ENCODE peak calls at places on chromosomes 1 and 21, in seven cellular contexts. O is heart left ventricle, T is tibial nerve, L is ovary, F is body of pancreas, C is A549, R is NB4. A is an unnamed sample.

GRCh38 chr1:8666394-8667167 is 150.9 kb downstream of the RERE start:
- DNase-seq in O (no peak), T (no peak), L (no peak), F (peak; percentile 27), C (no peak), R (no peak), A (no peak)

GRCh38 chr1:69103213-69103612 is 464.5 kb upstream of the LRRC7 start:
- DNase-seq in O (no peak), T (no peak), L (no peak), F (no peak), C (no peak), R (no peak), A (no peak)

GRCh38 chr21:36478207-36478701 is 1.7 kb downstream of the CLDN14 start:
- DNase-seq in O (no peak), T (no peak), L (no peak), F (no peak), C (peak; percentile 86), R (no peak), A (no peak)

GRCh38 chr1:29686012-29686930 is 449.9 kb downstream of the PTPRU start:
- DNase-seq in O (no peak), T (no peak), L (no peak), F (no peak), C (no peak), R (no peak), A (peak; percentile 59)

GRCh38 chr1:175129644-175129996 is 62.0 kb downstream of the TNN start:
- DNase-seq in O (no peak), T (no peak), L (no peak), F (no peak), C (no peak), R (no peak), A (no peak)

GRCh38 chr21:41475714-41476405 is 32.1 kb downstream of the TMPRSS2 start:
- DNase-seq in O (no peak), T (no peak), L (no peak), F (no peak), C (no peak), R (no peak), A (no peak)

GRCh38 chr1:95440511-95440910 is 206.5 kb downstream of the RWDD3 start:
- DNase-seq in O (no peak), T (no peak), L (no peak), F (no peak), C (no peak), R (no peak), A (no peak)

GRCh38 chr21:42592156-42592820 is 61.1 kb upstream of the PDE9A start:
- DNase-seq in O (no peak), T (no peak), L (no peak), F (no peak), C (no peak), R (no peak), A (no peak)

GRCh38 chr1:213931804-213932203 is 56.0 kb upstream of the PROX1 start:
- DNase-seq in O (no peak), T (no peak), L (no peak), F (no peak), C (no peak), R (no peak), A (no peak)

GRCh38 chr1:159786966-159787365 is 6.2 kb downstream of the DUSP23 start:
- DNase-seq in O (no peak), T (no peak), L (no peak), F (no peak), C (no peak), R (no peak), A (no peak)

GRCh38 chr1:212981571-212982328 is 31.4 kb downstream of the VASH2 start:
- DNase-seq in O (peak; percentile 46), T (no peak), L (no peak), F (peak; percentile 41), C (no peak), R (no peak), A (no peak)

GRCh38 chr1:118160825-118161224 is 24.2 kb downstream of the SPAG17 start:
- DNase-seq in O (no peak), T (no peak), L (no peak), F (no peak), C (no peak), R (no peak), A (no peak)

GRCh38 chr1:39157304-39157703 is 47.2 kb upstream of the MACF1 start:
- DNase-seq in O (no peak), T (no peak), L (no peak), F (no peak), C (no peak), R (no peak), A (no peak)

GRCh38 chr1:39159224-39160036 is 45.1 kb upstream of the MACF1 start:
- DNase-seq in O (no peak), T (no peak), L (no peak), F (peak; percentile 78), C (peak; percentile 48), R (no peak), A (no peak)

GRCh38 chr1:39154553-39155361 is 49.7 kb upstream of the MACF1 start:
- DNase-seq in O (peak; percentile 50), T (no peak), L (no peak), F (peak; percentile 19), C (peak; percentile 46), R (no peak), A (no peak)

GRCh38 chr1:39160703-39161102 is 43.8 kb upstream of the MACF1 start:
- DNase-seq in O (no peak), T (no peak), L (no peak), F (no peak), C (no peak), R (no peak), A (no peak)

DNA sequence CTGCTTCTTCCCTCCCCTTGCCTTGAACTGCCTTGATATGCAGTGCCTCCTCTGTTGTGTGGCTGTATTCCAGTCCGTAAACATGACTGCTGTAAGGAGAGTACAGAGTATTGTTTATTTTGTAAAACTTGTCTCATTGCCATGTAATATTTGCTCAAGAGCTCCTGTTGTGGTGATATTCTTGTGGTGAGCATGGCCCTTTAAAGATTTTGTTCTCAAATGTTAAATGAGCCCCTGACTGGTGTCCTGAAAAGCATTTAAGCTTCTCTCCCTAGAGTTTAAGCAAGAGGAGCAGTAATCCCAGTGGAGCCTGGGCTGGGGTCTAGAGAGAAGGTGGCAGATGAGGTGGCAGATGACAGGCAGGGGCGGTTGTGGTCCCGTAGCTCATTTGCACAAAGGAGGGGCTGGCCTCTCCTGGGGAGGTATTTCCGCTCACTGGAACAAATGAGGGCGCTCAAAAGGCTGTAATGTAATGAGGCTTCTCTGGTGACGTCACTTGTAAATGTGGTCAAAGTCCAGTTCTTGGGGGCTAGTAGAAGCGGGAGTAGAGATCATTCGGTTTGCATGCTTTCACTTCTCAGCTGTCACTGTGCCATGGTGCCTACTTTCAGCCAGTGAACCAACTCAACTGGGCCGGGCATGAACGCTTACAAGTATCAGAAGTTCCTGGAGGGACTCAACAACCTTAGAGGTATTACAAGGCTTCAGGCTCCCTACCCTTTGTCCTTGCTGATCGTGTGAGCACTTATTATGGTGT is 46.0 kb upstream of the MACF1 start:
- DNase-seq in O (no peak), T (no peak), L (no peak), F (peak; percentile 89), C (peak; percentile 85), R (no peak), A (no peak)
- TF ChIP-seq POLR2A in O (no peak), T (no peak), L (no peak), F (no peak), C (no peak), R (no peak), A (no peak)

GRCh38 chr1:43981135-43981491 is 2.1 kb downstream of the B4GALT2 start:
- DNase-seq in O (no peak), T (no peak), L (no peak), F (peak; percentile 70), C (no peak), R (no peak), A (no peak)
- TF ChIP-seq POLR2A in O (no peak), T (no peak), L (no peak), F (peak; percentile 35), C (no peak), R (no peak), A (no peak)

DNA sequence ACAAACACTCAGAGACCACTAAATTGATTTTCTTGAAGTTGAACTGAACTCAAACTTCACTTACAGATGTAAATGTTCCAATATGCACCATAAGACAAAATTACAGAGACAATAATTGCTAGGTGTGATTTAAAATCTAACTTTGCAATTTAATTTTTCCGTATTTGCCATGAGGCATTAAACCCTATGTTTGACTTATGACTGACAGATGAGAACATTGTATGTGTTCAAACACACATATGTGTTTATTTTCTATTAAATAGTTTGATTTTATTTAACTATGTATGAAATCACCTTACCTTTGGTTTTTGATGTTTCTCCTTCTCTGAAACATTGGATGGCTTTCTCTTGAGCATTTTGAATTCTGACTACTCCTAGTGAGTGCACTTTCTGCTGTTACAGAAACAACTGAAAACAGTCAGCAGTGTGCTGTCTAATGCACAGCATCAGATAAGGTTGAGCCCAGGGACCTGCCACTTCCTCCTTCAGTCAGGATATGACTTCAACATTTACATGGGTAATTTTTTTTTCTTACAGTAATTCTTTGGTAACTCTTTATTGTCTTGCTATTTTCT is at the start of gene SAMSN1:
- DNase-seq in O (peak; percentile 35), T (no peak), L (no peak), F (peak; percentile 14), C (no peak), R (peak; percentile 88), A (no peak)
- TF ChIP-seq POLR2A in O (no peak), T (no peak), L (no peak), F (no peak), C (no peak), R (peak; percentile 74), A (no peak)

GRCh38 chr1:26477446-26478152 is 5.4 kb downstream of the HMGN2 start:
- DNase-seq in O (no peak), T (no peak), L (no peak), F (no peak), C (no peak), R (peak; percentile 50), A (no peak)
- TF ChIP-seq POLR2A in O (no peak), T (no peak), L (no peak), F (no peak), C (no peak), R (no peak), A (no peak)

DNA sequence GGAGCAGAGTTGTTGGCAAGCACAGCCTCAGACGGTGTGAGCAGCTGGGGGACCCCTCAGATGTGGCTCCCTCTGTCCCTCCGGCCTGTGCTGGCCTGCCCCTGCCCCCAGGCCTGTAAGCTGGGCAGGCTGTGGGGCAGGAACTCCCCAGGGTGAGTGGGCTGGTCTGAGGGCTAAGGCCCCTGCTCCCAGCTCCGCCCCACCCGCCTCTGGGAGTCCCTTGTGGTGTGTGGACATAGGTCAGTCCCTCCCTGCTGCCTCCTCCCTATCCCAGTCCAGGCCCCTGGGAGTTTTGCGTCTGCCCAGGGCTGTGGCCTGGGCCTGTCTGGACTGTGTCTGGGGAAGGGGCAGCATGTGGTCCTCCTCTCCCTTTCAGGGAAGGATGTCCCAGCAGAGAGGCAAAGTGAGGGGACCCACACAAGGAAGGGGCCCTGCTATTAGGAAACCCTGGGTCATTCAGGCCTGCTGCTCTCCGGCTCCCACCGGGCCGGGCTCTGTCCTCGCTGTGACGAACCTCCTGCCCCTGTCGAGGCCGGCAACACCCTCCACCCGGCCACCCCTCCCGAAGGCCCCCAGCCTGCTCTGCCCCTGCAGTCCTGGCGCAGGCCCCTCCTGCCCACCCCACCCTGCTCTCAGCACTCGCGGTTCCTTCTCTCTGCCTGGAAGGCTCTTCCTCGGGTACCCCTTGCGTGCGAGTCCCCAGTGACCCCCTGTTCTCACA is 3.5 kb upstream of the VWA1 start:
- DNase-seq in O (peak; percentile 88), T (no peak), L (peak; percentile 64), F (peak; percentile 66), C (no peak), R (peak; percentile 43), A (no peak)
- TF ChIP-seq POLR2A in O (no peak), T (no peak), L (no peak), F (no peak), C (no peak), R (no peak), A (no peak)

A was measured in lower leg skin.